ENCODE peak calls at places on chromosomes 4 and X, in ten cellular contexts. L is occipital lobe; A is NCI-H1105 treated with DMSO at 0.1 percent for 48 hours; K is NCI-H1092 treated with DMSO at 0.1 percent for 48 hours; V is A172; I is activated CD8-positive, alpha-beta memory T cell treated with anti-CD3 and anti-CD28 coated beads, Interleukin-2, amount 50 U/mL, for 4 hours; S is HEK293T; U is activated naive CD4-positive, alpha-beta T cell treated with anti-CD3 and anti-CD28 coated beads, Interleukin-2, amount 50 U/mL, for 72 hours; J is memory B cell; R is Jurkat, Clone E6-1. P is an unnamed sample.

GRCh38 chrX:127313638-127314037 is 494.1 kb downstream of the PRR32 start:
- DNase-seq in A (no peak), K (no peak), S (no peak), U (no peak), I (no peak), J (no peak), V (no peak), L (no peak), R (no peak), P (no peak)

GRCh38 chr4:7760706-7761105 is 179.0 kb downstream of the AFAP1 start:
- DNase-seq in J (no peak), K (no peak), L (no peak), A (no peak), U (no peak), I (no peak), R (no peak), S (no peak), V (no peak), P (no peak)

GRCh38 chr4:45033676-45034410 is 307.5 kb upstream of the GNPDA2 start:
- DNase-seq in A (no peak), R (no peak), S (no peak), K (no peak), I (no peak), U (no peak), J (no peak), V (no peak), L (no peak), P (no peak)

GRCh38 chrX:148380107-148380506 is 120.3 kb upstream of the AFF2 start:
- DNase-seq in L (no peak), U (no peak), J (no peak), R (peak), K (no peak), S (no peak), A (no peak), I (no peak), V (peak), P (no peak)

GRCh38 chr4:41963105-41963504 is 18.5 kb upstream of the DCAF4L1 start:
- DNase-seq in A (no peak), V (peak), I (no peak), L (no peak), J (peak), K (no peak), R (peak), S (no peak), U (peak), P (peak)

GRCh38 chrX:136497556-136498048 is at the start of gene HTATSF1:
- DNase-seq in L (no peak), S (peak), R (no peak), A (no peak), U (no peak), I (no peak), K (no peak), J (peak), V (no peak), P (no peak)

GRCh38 chr4:139749313-139749712 is 83.7 kb downstream of the MGST2 start:
- DNase-seq in A (no peak), J (no peak), U (no peak), L (no peak), R (peak), V (no peak), I (no peak), K (no peak), S (no peak), P (no peak)

GRCh38 chr4:46386570-46386969 is 3.4 kb downstream of the GABRA2 start:
- DNase-seq in I (no peak), V (no peak), S (no peak), A (peak), R (no peak), U (no peak), J (no peak), L (no peak), K (peak), P (peak)

GRCh38 chr4:183552274-183553146 is 47.7 kb downstream of the ING2 start:
- DNase-seq in V (no peak), I (no peak), R (no peak), J (no peak), S (no peak), L (no peak), K (no peak), U (no peak), A (no peak), P (no peak)

GRCh38 chr4:9971711-9972110 is 49.6 kb downstream of the SLC2A9 start:
- DNase-seq in A (peak), V (no peak), R (no peak), I (no peak), U (no peak), S (no peak), J (no peak), K (peak), L (no peak), P (no peak)

P was measured in fibroblast of pulmonary artery.